ENCODE peak calls at places on chromosomes 2 and 18, in seven cellular contexts. One of them, this sample, is unnamed.

GRCh38 chr2:179675435-179675834 is 186.0 kb downstream of the ZNF385B start:
- DNase-seq in right lobe of liver: no peak
- DNase-seq in psoas muscle: no peak
- DNase-seq in type B pancreatic cell: no peak
- DNase-seq in endothelial cell: no peak
- DNase-seq in prostate gland: no peak
- DNase-seq in fibroblast of villous mesenchyme: no peak
- DNase-seq in this sample: no peak

GRCh38 chr18:46518438-46518837 is 138.6 kb downstream of the LOXHD1 start:
- DNase-seq in right lobe of liver: no peak
- DNase-seq in psoas muscle: peak
- DNase-seq in type B pancreatic cell: no peak
- DNase-seq in endothelial cell: no peak
- DNase-seq in prostate gland: peak
- DNase-seq in fibroblast of villous mesenchyme: no peak
- DNase-seq in this sample: no peak

GRCh38 chr18:623760-624620 is 27.2 kb downstream of the CLUL1 start:
- DNase-seq in right lobe of liver: peak
- DNase-seq in psoas muscle: peak
- DNase-seq in type B pancreatic cell: no peak
- DNase-seq in endothelial cell: peak
- DNase-seq in prostate gland: peak
- DNase-seq in fibroblast of villous mesenchyme: peak
- DNase-seq in this sample: peak

GRCh38 chr18:9617006-9617542 is 2.7 kb upstream of the PPP4R1 start:
- DNase-seq in right lobe of liver: no peak
- DNase-seq in psoas muscle: no peak
- DNase-seq in type B pancreatic cell: no peak
- DNase-seq in endothelial cell: no peak
- DNase-seq in prostate gland: no peak
- DNase-seq in fibroblast of villous mesenchyme: no peak
- DNase-seq in this sample: no peak

GRCh38 chr18:297936-298335 is 30.1 kb upstream of the THOC1 start:
- DNase-seq in right lobe of liver: no peak
- DNase-seq in psoas muscle: no peak
- DNase-seq in type B pancreatic cell: no peak
- DNase-seq in endothelial cell: no peak
- DNase-seq in prostate gland: no peak
- DNase-seq in fibroblast of villous mesenchyme: no peak
- DNase-seq in this sample: no peak

GRCh38 chr18:22465859-22466602 is 48.3 kb upstream of the CTAGE1 start:
- DNase-seq in right lobe of liver: no peak
- DNase-seq in psoas muscle: no peak
- DNase-seq in type B pancreatic cell: no peak
- DNase-seq in endothelial cell: no peak
- DNase-seq in prostate gland: peak
- DNase-seq in fibroblast of villous mesenchyme: peak
- DNase-seq in this sample: no peak

GRCh38 chr2:44055664-44056063 is 59.9 kb upstream of the LRPPRC start:
- DNase-seq in right lobe of liver: no peak
- DNase-seq in psoas muscle: no peak
- DNase-seq in type B pancreatic cell: no peak
- DNase-seq in endothelial cell: no peak
- DNase-seq in prostate gland: peak
- DNase-seq in fibroblast of villous mesenchyme: no peak
- DNase-seq in this sample: no peak

GRCh38 chr2:106085441-106085911 is 108.6 kb downstream of the UXS1 start:
- DNase-seq in right lobe of liver: no peak
- DNase-seq in psoas muscle: no peak
- DNase-seq in type B pancreatic cell: no peak
- DNase-seq in endothelial cell: peak
- DNase-seq in prostate gland: peak
- DNase-seq in fibroblast of villous mesenchyme: peak
- DNase-seq in this sample: no peak

GRCh38 chr2:33531345-33532059 is 55.1 kb downstream of the RASGRP3 start:
- DNase-seq in right lobe of liver: no peak
- DNase-seq in psoas muscle: peak
- DNase-seq in type B pancreatic cell: no peak
- DNase-seq in endothelial cell: no peak
- DNase-seq in prostate gland: no peak
- DNase-seq in fibroblast of villous mesenchyme: no peak
- DNase-seq in this sample: no peak

GRCh38 chr2:46298522-46299351 is 1.5 kb downstream of the EPAS1 start:
- DNase-seq in right lobe of liver: peak
- DNase-seq in psoas muscle: peak
- DNase-seq in type B pancreatic cell: no peak
- DNase-seq in endothelial cell: peak
- DNase-seq in prostate gland: no peak
- DNase-seq in fibroblast of villous mesenchyme: peak
- DNase-seq in this sample: peak

GRCh38 chr2:95061119-95061512 is 35.6 kb downstream of the MAL start:
- DNase-seq in right lobe of liver: no peak
- DNase-seq in psoas muscle: no peak
- DNase-seq in type B pancreatic cell: no peak
- DNase-seq in endothelial cell: no peak
- DNase-seq in prostate gland: no peak
- DNase-seq in fibroblast of villous mesenchyme: no peak
- DNase-seq in this sample: no peak

GRCh38 chr2:46066591-46066990 is 230.6 kb upstream of the EPAS1 start:
- DNase-seq in right lobe of liver: no peak
- DNase-seq in psoas muscle: no peak
- DNase-seq in type B pancreatic cell: no peak
- DNase-seq in endothelial cell: no peak
- DNase-seq in prostate gland: no peak
- DNase-seq in fibroblast of villous mesenchyme: peak
- DNase-seq in this sample: no peak

GRCh38 chr2:135043345-135043744 is 3.9 kb downstream of the MAP3K19 start:
- DNase-seq in right lobe of liver: no peak
- DNase-seq in psoas muscle: no peak
- DNase-seq in type B pancreatic cell: no peak
- DNase-seq in endothelial cell: no peak
- DNase-seq in prostate gland: no peak
- DNase-seq in fibroblast of villous mesenchyme: no peak
- DNase-seq in this sample: no peak

GRCh38 chr2:240916571-240917008 is 10.5 kb downstream of the CROCC2 start:
- DNase-seq in right lobe of liver: peak
- DNase-seq in psoas muscle: peak
- DNase-seq in type B pancreatic cell: no peak
- DNase-seq in endothelial cell: no peak
- DNase-seq in prostate gland: no peak
- DNase-seq in fibroblast of villous mesenchyme: peak
- DNase-seq in this sample: peak

GRCh38 chr2:218788529-218789237 is 6.7 kb downstream of the CYP27A1 start:
- DNase-seq in right lobe of liver: no peak
- DNase-seq in psoas muscle: no peak
- DNase-seq in type B pancreatic cell: no peak
- DNase-seq in endothelial cell: no peak
- DNase-seq in prostate gland: no peak
- DNase-seq in fibroblast of villous mesenchyme: no peak
- DNase-seq in this sample: no peak

GRCh38 chr2:51981813-51982212 is 949.9 kb upstream of the NRXN1 start:
- DNase-seq in right lobe of liver: no peak
- DNase-seq in psoas muscle: no peak
- DNase-seq in type B pancreatic cell: no peak
- DNase-seq in endothelial cell: no peak
- DNase-seq in prostate gland: no peak
- DNase-seq in fibroblast of villous mesenchyme: peak
- DNase-seq in this sample: no peak

GRCh38 chr18:77124452-77124922 is 8.1 kb downstream of the MBP start:
- DNase-seq in right lobe of liver: no peak
- DNase-seq in psoas muscle: peak
- DNase-seq in type B pancreatic cell: no peak
- DNase-seq in endothelial cell: no peak
- DNase-seq in prostate gland: no peak
- DNase-seq in fibroblast of villous mesenchyme: no peak
- DNase-seq in this sample: no peak

GRCh38 chr18:59606193-59607175 is 90.7 kb downstream of the CCBE1 start:
- DNase-seq in right lobe of liver: no peak
- DNase-seq in psoas muscle: no peak
- DNase-seq in type B pancreatic cell: no peak
- DNase-seq in endothelial cell: no peak
- DNase-seq in prostate gland: no peak
- DNase-seq in fibroblast of villous mesenchyme: peak
- DNase-seq in this sample: no peak

GRCh38 chr2:152466041-152466440 is 131.1 kb downstream of the FMNL2 start:
- DNase-seq in right lobe of liver: peak
- DNase-seq in psoas muscle: no peak
- DNase-seq in type B pancreatic cell: no peak
- DNase-seq in endothelial cell: no peak
- DNase-seq in prostate gland: no peak
- DNase-seq in fibroblast of villous mesenchyme: peak
- DNase-seq in this sample: no peak

GRCh38 chr18:9918016-9918680 is 4.3 kb downstream of the VAPA start:
- DNase-seq in right lobe of liver: no peak
- DNase-seq in psoas muscle: no peak
- DNase-seq in type B pancreatic cell: no peak
- DNase-seq in endothelial cell: no peak
- DNase-seq in prostate gland: no peak
- DNase-seq in fibroblast of villous mesenchyme: no peak
- DNase-seq in this sample: no peak

DNA sequence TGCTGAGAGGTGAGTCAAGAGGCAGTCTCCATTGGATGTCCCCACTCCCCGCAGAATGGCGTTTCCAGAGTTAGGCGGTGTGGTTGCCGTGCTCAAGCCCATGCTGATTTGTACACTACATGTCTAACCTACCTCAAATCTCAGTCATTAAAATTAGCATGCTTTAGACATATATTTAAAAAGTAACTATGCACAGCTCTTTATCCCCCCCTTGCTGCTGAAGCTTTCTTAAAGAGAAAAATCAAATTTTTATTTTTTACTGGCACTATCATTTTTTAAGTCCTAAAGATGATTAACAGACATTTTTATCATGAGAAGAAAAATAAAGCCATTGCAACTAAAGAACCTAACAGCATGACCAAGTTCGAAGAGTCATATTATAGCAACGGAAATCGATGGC is 42.9 kb downstream of the BOLA3 start:
- DNase-seq in right lobe of liver: no peak
- DNase-seq in psoas muscle: no peak
- DNase-seq in type B pancreatic cell: no peak
- DNase-seq in endothelial cell: no peak
- DNase-seq in prostate gland: no peak
- DNase-seq in fibroblast of villous mesenchyme: peak
- DNase-seq in this sample: no peak
- TF ChIP-seq CTCF in right lobe of liver: peak
- TF ChIP-seq CTCF in psoas muscle: no peak
- TF ChIP-seq CTCF in type B pancreatic cell: no peak
- TF ChIP-seq CTCF in endothelial cell: no peak
- TF ChIP-seq CTCF in prostate gland: no peak
- TF ChIP-seq CTCF in fibroblast of villous mesenchyme: peak
- TF ChIP-seq CTCF in this sample: no peak

DNA sequence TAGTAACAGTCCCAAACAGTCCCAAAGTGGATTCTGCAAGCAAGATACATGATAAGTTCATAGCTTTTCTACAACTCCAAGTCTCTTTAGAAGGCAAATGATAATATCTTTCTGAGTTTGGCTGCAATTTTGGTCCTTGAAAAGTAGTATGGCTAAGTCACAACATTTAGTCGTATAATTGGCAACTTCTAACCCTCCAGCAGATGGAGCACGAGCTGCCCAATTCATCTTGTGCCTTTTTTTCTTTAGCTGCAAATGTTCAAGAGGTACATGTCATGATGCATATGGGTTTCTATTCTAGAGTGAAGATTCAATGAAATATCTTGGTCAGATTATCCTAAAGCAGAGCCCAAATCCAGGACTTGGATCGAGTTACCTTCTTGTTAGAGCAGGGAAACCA is 127.0 kb upstream of the KLHL14 start:
- DNase-seq in right lobe of liver: no peak
- DNase-seq in psoas muscle: no peak
- DNase-seq in type B pancreatic cell: no peak
- DNase-seq in endothelial cell: no peak
- DNase-seq in prostate gland: no peak
- DNase-seq in fibroblast of villous mesenchyme: peak
- DNase-seq in this sample: no peak
- TF ChIP-seq CTCF in right lobe of liver: no peak
- TF ChIP-seq CTCF in psoas muscle: no peak
- TF ChIP-seq CTCF in type B pancreatic cell: no peak
- TF ChIP-seq CTCF in endothelial cell: no peak
- TF ChIP-seq CTCF in prostate gland: no peak
- TF ChIP-seq CTCF in fibroblast of villous mesenchyme: no peak
- TF ChIP-seq CTCF in this sample: no peak

DNA sequence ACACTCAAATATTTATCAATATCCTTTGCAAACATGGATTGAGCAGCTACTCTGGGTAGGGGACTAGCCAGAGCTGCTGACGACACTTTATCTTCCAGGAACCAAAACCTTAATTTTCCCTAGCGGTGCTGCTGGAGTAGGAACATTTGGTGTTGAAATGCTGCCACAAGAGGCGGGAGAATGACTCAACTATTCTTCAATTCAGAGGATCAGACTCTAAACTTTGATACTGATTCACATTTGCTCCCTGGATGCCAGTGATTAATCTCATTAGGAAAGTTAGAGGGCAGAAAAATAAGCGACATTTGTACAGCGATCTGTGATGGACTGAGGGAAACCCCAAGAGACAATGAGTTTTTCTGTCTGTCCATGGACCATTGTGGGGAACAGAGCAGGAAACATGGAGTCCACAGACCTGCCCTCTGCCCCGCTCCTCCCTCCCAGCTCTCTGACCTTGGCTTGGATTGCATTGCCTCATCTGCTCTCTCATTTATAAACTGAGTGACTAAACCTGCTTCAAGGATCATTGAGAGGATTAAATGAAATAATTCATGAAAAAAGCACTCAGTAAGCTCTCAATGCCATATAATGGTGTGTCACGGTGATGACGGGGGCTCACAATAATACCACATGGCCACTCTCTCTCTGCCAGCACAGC is 12.6 kb upstream of the EPB41L3 start:
- DNase-seq in right lobe of liver: no peak
- DNase-seq in psoas muscle: peak
- DNase-seq in type B pancreatic cell: no peak
- DNase-seq in endothelial cell: no peak
- DNase-seq in prostate gland: no peak
- DNase-seq in fibroblast of villous mesenchyme: no peak
- DNase-seq in this sample: no peak
- TF ChIP-seq CTCF in right lobe of liver: no peak
- TF ChIP-seq CTCF in psoas muscle: no peak
- TF ChIP-seq CTCF in type B pancreatic cell: no peak
- TF ChIP-seq CTCF in endothelial cell: no peak
- TF ChIP-seq CTCF in prostate gland: no peak
- TF ChIP-seq CTCF in fibroblast of villous mesenchyme: no peak
- TF ChIP-seq CTCF in this sample: no peak

DNA sequence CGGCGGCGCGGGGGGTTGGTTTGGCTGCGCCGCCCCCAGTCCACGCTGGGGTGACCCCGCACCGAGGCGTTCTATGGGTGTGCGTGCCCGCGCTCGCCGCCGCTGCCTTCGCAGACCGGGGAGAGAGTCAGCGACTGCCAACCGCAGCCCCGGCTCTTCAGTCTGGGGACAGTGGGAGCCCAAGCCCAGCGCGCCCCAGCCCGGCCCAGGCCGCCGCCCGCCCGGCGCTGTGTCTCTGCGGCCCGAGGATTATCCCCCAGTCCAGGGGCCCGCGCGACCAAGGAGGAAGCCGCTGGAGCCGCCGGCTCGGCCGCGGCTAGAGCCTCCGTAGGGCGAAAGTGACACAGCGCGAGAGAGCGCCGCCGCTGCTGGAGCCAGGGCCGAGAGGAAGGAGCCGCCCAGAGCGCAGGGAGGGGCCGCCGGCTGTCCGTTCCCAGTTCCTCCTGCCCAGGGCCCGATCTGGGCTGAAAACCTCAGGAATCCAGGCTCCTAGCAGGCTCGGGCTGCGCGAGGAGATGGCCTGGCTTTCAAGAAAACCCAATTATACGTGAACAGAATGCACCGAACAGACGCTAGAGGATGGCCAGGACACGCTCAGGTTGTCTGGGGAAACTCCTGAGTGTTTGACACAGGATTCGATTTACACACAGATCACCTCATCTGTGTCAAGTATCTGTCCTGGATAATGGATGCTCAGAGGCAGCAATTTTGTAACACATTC is 2.4 kb downstream of the CTIF start:
- DNase-seq in right lobe of liver: peak
- DNase-seq in psoas muscle: peak
- DNase-seq in type B pancreatic cell: peak
- DNase-seq in endothelial cell: peak
- DNase-seq in prostate gland: peak
- DNase-seq in fibroblast of villous mesenchyme: peak
- DNase-seq in this sample: peak
- TF ChIP-seq CTCF in right lobe of liver: no peak
- TF ChIP-seq CTCF in psoas muscle: no peak
- TF ChIP-seq CTCF in type B pancreatic cell: no peak
- TF ChIP-seq CTCF in endothelial cell: no peak
- TF ChIP-seq CTCF in prostate gland: no peak
- TF ChIP-seq CTCF in fibroblast of villous mesenchyme: no peak
- TF ChIP-seq CTCF in this sample: no peak

This sample was measured in pancreas.